ENCODE peak calls at places on chromosomes 2 and 18, in eight cellular contexts. C is kidney epithelial cell, G is left ventricle myocardium inferior, T is suprapubic skin, D is chondrocyte, L is cardiac muscle cell, K is HCT116, I is body of pancreas. R is an unnamed sample.

GRCh38 chr2:222960126-222960525 is 91.9 kb upstream of the KCNE4 start:
- DNase-seq in G (no peak), D (no peak), C (no peak), K (no peak), L (no peak), I (no peak), T (no peak), R (no peak)

GRCh38 chr2:208363485-208363884 is 43.1 kb upstream of the PTH2R start:
- DNase-seq in K (no peak), T (no peak), C (peak), G (no peak), I (no peak), L (no peak), D (no peak), R (no peak)

GRCh38 chr18:67410075-67410474 is 106.4 kb downstream of the DSEL start:
- DNase-seq in D (no peak), L (no peak), T (no peak), K (no peak), I (no peak), G (no peak), C (no peak), R (no peak)

GRCh38 chr2:42053791-42054656 is 6.2 kb downstream of the PKDCC start:
- DNase-seq in L (peak), C (no peak), I (no peak), K (no peak), D (no peak), G (peak), T (no peak), R (no peak)

GRCh38 chr18:13316066-13316465 is 97.5 kb downstream of the LDLRAD4 start:
- DNase-seq in L (no peak), D (no peak), K (no peak), I (no peak), T (no peak), G (no peak), C (no peak), R (no peak)

GRCh38 chr2:36367497-36368353 is 12.1 kb downstream of the CRIM1 start:
- DNase-seq in T (no peak), L (no peak), G (no peak), K (no peak), C (no peak), D (no peak), I (no peak), R (no peak)

GRCh38 chr2:10174173-10174572 is 51.6 kb downstream of the RRM2 start:
- DNase-seq in T (no peak), D (peak), L (no peak), G (no peak), K (no peak), I (no peak), C (no peak), R (no peak)

GRCh38 chr2:44450806-44451205 is 89.1 kb downstream of the CAMKMT start:
- DNase-seq in K (no peak), T (no peak), D (no peak), I (no peak), C (no peak), L (no peak), G (no peak), R (no peak)

GRCh38 chr18:77108001-77108692 is 24.4 kb downstream of the MBP start:
- DNase-seq in D (no peak), I (no peak), G (no peak), C (peak), L (no peak), K (no peak), T (no peak), R (no peak)

GRCh38 chr18:3875961-3876360 is 426.0 kb downstream of the TGIF1 start:
- DNase-seq in L (no peak), K (no peak), C (no peak), I (no peak), G (no peak), D (no peak), T (no peak), R (no peak)

GRCh38 chr2:144261336-144261735 is 258.6 kb downstream of the ZEB2 start:
- DNase-seq in K (no peak), I (no peak), D (no peak), C (no peak), G (no peak), L (no peak), T (no peak), R (no peak)

GRCh38 chr2:11370377-11371098 is 26.1 kb upstream of the ROCK2 start:
- DNase-seq in C (no peak), G (no peak), I (peak), L (no peak), T (no peak), K (no peak), D (no peak), R (no peak)

GRCh38 chr2:68237976-68238580 is 14.3 kb downstream of the PPP3R1 start:
- DNase-seq in K (no peak), C (no peak), T (no peak), I (no peak), D (no peak), L (peak), G (no peak), R (no peak)

GRCh38 chr2:205613970-205614559 is 68.2 kb upstream of the NRP2 start:
- DNase-seq in G (no peak), K (no peak), T (no peak), L (no peak), C (no peak), D (no peak), I (no peak), R (no peak)

GRCh38 chr2:170886391-170886790 is 42.7 kb upstream of the GORASP2 start:
- DNase-seq in L (no peak), T (no peak), C (peak), D (no peak), I (no peak), K (no peak), G (no peak), R (no peak)

GRCh38 chr2:217218269-217219140 is 358.6 kb upstream of the TNP1 start:
- DNase-seq in K (no peak), T (no peak), G (no peak), D (no peak), I (no peak), C (no peak), L (no peak), R (no peak)

GRCh38 chr18:4639628-4640310 is 184.7 kb upstream of the DLGAP1 start:
- DNase-seq in T (no peak), D (no peak), L (no peak), I (no peak), C (peak), K (no peak), G (no peak), R (no peak)

GRCh38 chr2:137865954-137866540 is 98.2 kb upstream of the HNMT start:
- DNase-seq in T (no peak), I (peak), K (peak), L (peak), C (no peak), D (no peak), G (no peak), R (no peak)

GRCh38 chr2:10331702-10332401 is 29.1 kb downstream of the HPCAL1 start:
- DNase-seq in D (no peak), T (no peak), G (no peak), L (no peak), C (no peak), I (no peak), K (no peak), R (no peak)

GRCh38 chr2:64769392-64770044 is 115.8 kb upstream of the SERTAD2 start:
- DNase-seq in I (no peak), T (no peak), L (no peak), C (no peak), G (no peak), D (no peak), K (no peak), R (no peak)

GRCh38 chr2:230849633-230850357 is 14.9 kb upstream of the ITM2C start:
- DNase-seq in I (peak), L (peak), C (no peak), G (peak), D (no peak), K (peak), T (no peak), R (no peak)

GRCh38 chr2:39487398-39488250 is 50.5 kb upstream of the MAP4K3 start:
- DNase-seq in I (no peak), K (no peak), T (no peak), G (no peak), L (no peak), D (no peak), C (no peak), R (no peak)

GRCh38 chr2:100852999-100853908 is 33.3 kb downstream of the NPAS2 start:
- DNase-seq in L (no peak), T (peak), C (no peak), K (no peak), G (no peak), D (no peak), I (no peak), R (no peak)

DNA sequence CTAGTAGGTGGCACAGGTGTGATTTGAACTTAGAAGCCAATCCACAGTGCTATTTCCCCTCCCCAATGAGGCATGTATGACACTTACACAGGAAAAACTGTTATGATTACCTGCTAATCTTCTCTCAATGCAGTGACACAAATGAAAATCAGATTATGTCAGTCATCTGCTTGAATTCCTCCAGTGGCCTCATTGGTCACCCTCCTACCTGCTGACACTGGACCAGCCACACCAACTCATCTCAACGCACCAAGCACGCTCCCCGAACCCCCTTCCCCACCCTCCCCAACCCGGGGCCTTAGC is 82.2 kb upstream of the SEC11C start:
- DNase-seq in T (no peak), C (no peak), D (no peak), L (no peak), G (no peak), K (no peak), I (no peak), R (no peak)
- TF ChIP-seq CTCF in T (no peak), C (no peak), D (peak), L (no peak), G (peak), K (no peak), I (no peak), R (no peak)

DNA sequence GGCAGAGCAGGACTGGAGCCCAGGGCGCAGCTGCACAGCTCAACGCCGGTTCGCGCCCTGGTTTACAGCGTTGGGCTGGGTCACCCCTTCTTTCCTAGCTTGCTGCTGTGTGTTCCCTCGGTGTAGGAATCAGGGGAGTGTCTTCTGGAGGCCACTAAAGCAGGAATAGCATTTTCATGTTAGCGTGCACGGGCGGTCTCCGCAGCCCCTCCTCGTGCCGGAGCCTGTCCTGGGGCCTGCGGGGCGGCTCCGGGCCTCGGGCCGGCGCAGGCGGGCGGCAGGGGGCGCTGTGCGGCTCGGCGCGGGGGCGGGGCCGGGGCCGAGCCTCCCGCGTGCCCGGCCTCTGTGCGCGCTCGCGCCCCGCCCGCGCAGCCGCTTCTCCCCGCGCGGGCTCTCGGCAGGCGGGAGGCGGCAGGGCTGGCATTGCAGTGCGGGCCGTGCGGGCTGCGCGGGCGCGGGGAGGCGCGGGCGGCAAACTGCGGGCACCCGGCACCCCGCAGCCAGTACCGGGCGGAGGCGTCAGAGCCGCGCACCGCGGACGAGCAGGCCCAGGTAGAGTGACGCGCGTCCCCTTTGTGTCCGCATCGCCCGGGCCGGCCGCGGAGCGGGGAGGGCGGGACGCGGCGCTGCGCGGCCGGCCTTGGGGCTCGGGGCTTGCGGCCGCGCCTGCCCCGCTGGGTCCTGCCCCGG is at the start of gene RNF144A:
- DNase-seq in L (peak), G (peak), C (no peak), K (no peak), T (no peak), D (no peak), I (peak), R (peak)
- TF ChIP-seq CTCF in L (peak), G (peak), C (no peak), K (no peak), T (peak), D (peak), I (peak), R (peak)

DNA sequence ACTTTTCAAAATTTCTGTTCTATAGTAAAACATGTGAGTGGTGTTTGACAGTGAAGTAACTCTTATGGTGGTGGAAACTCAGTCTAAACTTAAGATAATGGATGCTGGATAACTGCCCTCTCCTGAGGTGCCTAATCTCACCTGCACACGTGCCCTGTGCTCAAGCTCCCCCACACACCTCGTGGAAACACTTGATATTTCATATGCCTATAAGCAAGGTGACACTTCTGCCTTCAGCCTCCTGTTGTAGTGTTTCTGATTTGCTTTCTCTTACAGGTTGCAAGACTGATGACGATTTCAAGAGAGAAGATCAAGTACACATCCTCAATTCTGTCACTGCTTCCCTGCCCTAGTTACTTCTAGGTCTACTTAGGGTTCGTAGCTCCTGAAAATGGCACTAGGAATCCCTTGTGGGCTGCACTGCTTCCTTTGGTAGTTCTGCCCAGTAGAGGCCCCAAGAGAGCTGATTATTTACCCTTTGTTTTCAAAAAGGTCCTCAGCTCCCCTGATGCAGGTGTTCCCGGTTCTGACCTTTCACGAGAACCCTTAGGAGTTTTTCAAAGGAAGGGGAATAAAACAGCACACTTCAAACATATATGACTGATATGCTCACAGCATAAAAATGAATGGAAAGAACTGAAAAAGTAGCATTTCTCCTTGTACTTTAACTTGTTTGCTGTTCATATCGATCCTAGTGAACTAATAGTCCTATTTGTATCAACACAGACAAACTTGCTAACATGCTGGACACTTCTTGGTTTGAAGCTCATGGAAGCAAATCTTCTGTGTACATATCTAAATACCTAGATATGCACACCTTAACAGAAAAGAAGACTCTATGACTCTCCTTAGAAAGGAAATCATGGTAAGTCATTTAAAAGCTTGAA is 6.7 kb downstream of the CAVIN2 start:
- DNase-seq in C (no peak), K (no peak), D (no peak), G (no peak), L (peak), I (no peak), T (no peak), R (no peak)
- TF ChIP-seq CTCF in C (no peak), K (no peak), D (no peak), G (peak), L (no peak), I (no peak), T (no peak), R (no peak)

GRCh38 chr2:229273384-229274338 is 2.6 kb upstream of the PID1 start:
- DNase-seq in D (no peak), I (peak), G (peak), K (peak), L (peak), T (no peak), C (peak), R (peak)
- TF ChIP-seq CTCF in D (peak), I (peak), G (peak), K (peak), L (peak), T (peak), C (peak), R (peak)

GRCh38 chr2:9094117-9094516 is 90.6 kb upstream of the MBOAT2 start:
- DNase-seq in T (no peak), L (no peak), D (no peak), I (no peak), K (no peak), C (no peak), G (no peak), R (no peak)

GRCh38 chr2:9095226-9095625 is 91.7 kb upstream of the MBOAT2 start:
- DNase-seq in G (no peak), D (no peak), L (no peak), I (no peak), K (no peak), C (no peak), T (no peak), R (no peak)

GRCh38 chr2:9097239-9097638 is 93.8 kb upstream of the MBOAT2 start:
- DNase-seq in K (no peak), G (no peak), T (no peak), L (no peak), D (no peak), I (no peak), C (no peak), R (no peak)

GRCh38 chr2:9096761-9097160 is 93.3 kb upstream of the MBOAT2 start:
- DNase-seq in L (no peak), D (no peak), K (no peak), G (no peak), T (no peak), C (no peak), I (no peak), R (no peak)

GRCh38 chr2:9095690-9096089 is 92.2 kb upstream of the MBOAT2 start:
- DNase-seq in T (no peak), D (no peak), G (peak), I (no peak), K (no peak), C (no peak), L (peak), R (no peak)
- TF ChIP-seq CTCF in T (no peak), D (peak), G (peak), I (no peak), K (no peak), C (peak), L (peak), R (no peak)

GRCh38 chr18:24459772-24460171 is 665 bp upstream of the HRH4 start:
- DNase-seq in L (no peak), T (no peak), K (no peak), I (no peak), C (no peak), D (no peak), G (no peak), R (no peak)

GRCh38 chr18:24461996-24462395 is 1.6 kb downstream of the HRH4 start:
- DNase-seq in C (no peak), G (no peak), D (no peak), T (no peak), L (no peak), K (no peak), I (no peak), R (no peak)

GRCh38 chr18:24460388-24460787 is at the start of gene HRH4:
- DNase-seq in I (no peak), G (no peak), T (no peak), K (no peak), L (no peak), C (no peak), D (no peak), R (no peak)

DNA sequence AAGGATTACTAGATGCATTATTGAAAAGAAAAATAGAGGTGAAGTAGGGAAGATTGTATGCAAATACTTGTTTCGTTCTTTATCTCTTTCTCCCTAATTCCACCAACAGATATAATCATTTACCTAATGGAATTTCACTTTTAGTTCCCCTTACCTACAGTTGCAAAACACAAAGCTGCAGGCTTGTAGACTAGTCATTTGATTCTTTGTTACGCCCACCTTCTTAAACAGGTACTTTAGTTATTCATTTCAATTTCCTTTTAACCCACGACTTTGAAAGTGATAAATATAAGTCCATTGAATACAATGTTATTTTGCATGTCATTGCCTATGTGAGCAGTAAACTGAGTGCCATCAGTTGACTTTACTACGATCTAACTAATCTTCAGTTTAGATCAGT is 3.9 kb upstream of the HRH4 start:
- DNase-seq in D (no peak), L (no peak), G (no peak), T (no peak), C (no peak), K (no peak), I (no peak), R (no peak)
- TF ChIP-seq CTCF in D (no peak), L (no peak), G (no peak), T (no peak), C (no peak), K (no peak), I (no peak), R (no peak)